ENCODE peak calls at places on chromosomes 3 and 15, in ten cellular contexts. Y is stomach, J is lower lobe of right lung, K is Caco-2, I is SK-N-SH, O is right atrium auricular region, R is endodermal cell, H is brain microvascular endothelial cell, Q is left ventricle myocardium inferior, W is HCT116. S is an unnamed sample.

GRCh38 chr3:65604863-65605526 is 433.7 kb downstream of the MAGI1 start:
- DNase-seq in I (no peak), W (no peak), Y (no peak), R (no peak), K (no peak), Q (no peak), J (no peak), O (no peak), H (peak; percentile 52), S (no peak)

GRCh38 chr15:82570721-82571519 is 30.7 kb upstream of the RPS17 start:
- DNase-seq in W (no peak), K (no peak), J (no peak), O (no peak), I (peak; percentile 42), H (no peak), R (peak; percentile 65), Y (no peak), Q (no peak), S (no peak)

GRCh38 chr3:20375302-20375701 is 189.3 kb upstream of the SGO1 start:
- DNase-seq in I (no peak), K (no peak), J (no peak), Y (no peak), Q (no peak), O (no peak), W (no peak), H (no peak), R (no peak), S (no peak)

GRCh38 chr3:63774776-63775175 is 44.3 kb upstream of the C3orf49 start:
- DNase-seq in O (no peak), J (no peak), W (no peak), R (no peak), Y (no peak), H (no peak), K (no peak), I (no peak), Q (no peak), S (no peak)

GRCh38 chr3:60094392-60094947 is 1044.6 kb upstream of the CFAP20DC start:
- DNase-seq in O (no peak), H (no peak), Y (no peak), J (no peak), R (no peak), Q (no peak), I (no peak), W (no peak), K (no peak), S (no peak)

GRCh38 chr15:69997701-69998273 is 99.9 kb downstream of the TLE3 start:
- DNase-seq in I (no peak), Y (peak; percentile 57), K (no peak), O (peak; percentile 62), R (no peak), Q (peak; percentile 38), H (peak; percentile 5), J (peak; percentile 81), W (peak; percentile 7), S (peak; percentile 37)

GRCh38 chr3:16127257-16127656 is 47.2 kb upstream of the GALNT15 start:
- DNase-seq in W (no peak), H (no peak), J (no peak), Y (no peak), K (no peak), O (no peak), R (no peak), Q (no peak), I (no peak), S (no peak)

GRCh38 chr15:65532738-65533051 is 2.4 kb downstream of the HACD3 start:
- DNase-seq in W (no peak), R (no peak), H (no peak), K (no peak), O (no peak), J (no peak), I (no peak), Q (no peak), Y (no peak), S (no peak)

GRCh38 chr3:56788506-56788905 is 13.2 kb downstream of the ARHGEF3 start:
- DNase-seq in O (no peak), K (no peak), Y (no peak), H (no peak), Q (no peak), I (no peak), R (no peak), J (no peak), W (no peak), S (no peak)

GRCh38 chr15:75200765-75201608 is 695 bp upstream of the C15orf39 start:
- DNase-seq in W (peak; percentile 44), Y (peak; percentile 73), K (peak; percentile 82), H (peak; percentile 13), I (no peak), O (peak; percentile 69), J (peak; percentile 83), Q (no peak), R (peak; percentile 90), S (peak; percentile 81)

GRCh38 chr3:142275856-142276255 is 50.5 kb upstream of the GK5 start:
- DNase-seq in R (no peak), K (no peak), W (no peak), O (no peak), J (no peak), Y (no peak), Q (no peak), H (peak; percentile 59), I (no peak), S (no peak)

GRCh38 chr15:74844319-74845207 is 1.6 kb upstream of the ULK3 start:
- DNase-seq in J (no peak), I (peak; percentile 24), Y (no peak), Q (no peak), R (no peak), W (no peak), K (no peak), H (no peak), O (no peak), S (no peak)

GRCh38 chr15:74816624-74817369 is 4.2 kb downstream of the LMAN1L start:
- DNase-seq in K (no peak), W (no peak), J (no peak), R (no peak), Y (no peak), I (peak; percentile 59), H (no peak), Q (no peak), O (no peak), S (no peak)

GRCh38 chr3:111809196-111809595 is 49.9 kb upstream of the PHLDB2 start:
- DNase-seq in Y (no peak), W (no peak), H (peak; percentile 78), J (no peak), I (no peak), Q (no peak), K (no peak), R (no peak), O (no peak), S (no peak)

GRCh38 chr3:72950372-72950771 is 46.2 kb upstream of the PPP4R2 start:
- DNase-seq in H (no peak), Y (no peak), O (no peak), I (no peak), R (no peak), K (no peak), Q (no peak), J (no peak), W (no peak), S (no peak)

GRCh38 chr3:184338538-184338945 is 1.1 kb downstream of the FAM131A start:
- DNase-seq in K (no peak), J (no peak), W (no peak), H (peak; percentile 79), Q (peak; percentile 85), Y (peak; percentile 57), I (peak; percentile 97), R (peak; percentile 93), O (peak; percentile 92), S (peak; percentile 68)
- TF ChIP-seq CTCF in K (no peak), J (no peak), W (no peak), H (peak; percentile 41), Q (peak; percentile 40), Y (no peak), I (peak; percentile 29), R (peak; percentile 49), O (no peak), S (no peak)

GRCh38 chr3:52401021-52401420 is 43.9 kb downstream of the SEMA3G start:
- DNase-seq in Q (peak; percentile 7), K (no peak), Y (no peak), J (peak; percentile 18), R (no peak), W (no peak), O (no peak), H (no peak), I (no peak), S (no peak)
- H3K36me3 ChIP-seq in Q (peaks cover 54% of the 10 kb centered on the region), K (peaks cover under 1% of the 10 kb centered on the region), Y (peaks cover 53% of the 10 kb centered on the region), J (peaks cover 86% of the 10 kb centered on the region), R (peaks cover 55% of the 10 kb centered on the region), W (peaks cover 44% of the 10 kb centered on the region), O (peaks cover 56% of the 10 kb centered on the region), H (peaks cover 43% of the 10 kb centered on the region), I (peaks cover 18% of the 10 kb centered on the region), S (peaks cover 16% of the 10 kb centered on the region)

GRCh38 chr15:80779658-80780415 is 667 bp downstream of the CEMIP start:
- DNase-seq in H (no peak), Q (no peak), K (peak; percentile 15), I (peak; percentile 74), R (peak; percentile 76), J (no peak), W (no peak), Y (no peak), O (no peak), S (no peak)

GRCh38 chr15:80780416-80781221 is 1.4 kb downstream of the CEMIP start:
- DNase-seq in R (peak; percentile 95), W (no peak), Q (peak; percentile 53), I (peak; percentile 64), J (peak; percentile 73), O (no peak), K (peak; percentile 69), H (peak; percentile 28), Y (peak; percentile 48), S (peak; percentile 76)

GRCh38 chr15:80785335-80785734 is 6.2 kb downstream of the CEMIP start:
- DNase-seq in J (no peak), W (no peak), Q (no peak), I (no peak), R (no peak), O (no peak), Y (no peak), H (peak; percentile 12), K (no peak), S (no peak)

GRCh38 chr15:80785811-80786354 is 6.7 kb downstream of the CEMIP start:
- DNase-seq in R (no peak), H (no peak), J (no peak), O (no peak), K (no peak), Q (no peak), Y (no peak), I (no peak), W (no peak), S (no peak)

DNA sequence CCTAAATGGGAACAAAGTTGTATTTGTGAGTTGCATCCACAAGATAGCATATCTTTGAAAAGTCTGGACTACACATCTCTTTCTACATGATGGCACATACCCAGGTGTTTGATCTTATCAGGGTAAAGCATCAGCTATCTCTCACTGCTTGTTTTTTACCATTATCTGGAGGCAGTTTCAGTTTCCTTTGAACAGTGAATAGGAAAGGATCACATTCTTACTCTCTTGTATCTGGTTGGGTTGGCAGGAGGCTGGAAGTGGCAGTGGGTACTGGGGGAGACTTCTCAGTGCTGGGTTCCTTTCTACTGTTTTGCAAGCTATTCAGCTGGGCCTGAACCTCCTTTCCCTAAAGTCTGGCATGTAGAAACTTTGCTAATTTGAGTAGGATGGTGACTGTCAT is 4.1 kb downstream of the CEMIP start:
- DNase-seq in I (no peak), J (no peak), H (no peak), O (no peak), Y (no peak), W (no peak), Q (no peak), K (no peak), R (no peak), S (no peak)
- H3K27me3 ChIP-seq in I (no peaks in the 10 kb centered on the region), J (peaks cover 24% of the 10 kb centered on the region), H (no peaks in the 10 kb centered on the region), O (no peaks in the 10 kb centered on the region), Y (no peaks in the 10 kb centered on the region), W (no peaks in the 10 kb centered on the region), Q (peaks cover 88% of the 10 kb centered on the region), K (no peaks in the 10 kb centered on the region), R (peaks cover 63% of the 10 kb centered on the region), S (peaks cover 18% of the 10 kb centered on the region)

GRCh38 chr3:125202197-125202596 is 10.4 kb downstream of the SLC12A8 start:
- DNase-seq in J (no peak), O (no peak), H (no peak), W (no peak), Q (no peak), Y (no peak), K (no peak), I (no peak), R (no peak), S (no peak)
- TF ChIP-seq CTCF in J (no peak), O (no peak), H (peak; percentile 39), W (peak; percentile 16), Q (no peak), Y (no peak), K (no peak), I (peak; percentile 26), R (peak; percentile 76), S (no peak)

S was measured in pancreas.